ENCODE peak calls at places on chromosomes 7 and 10, in five cellular contexts. One of them, this sample, is unnamed.

GRCh38 chr7:17070117-17070750 is 188.5 kb upstream of the AGR3 start:
- DNase-seq in Panc1: no peak
- DNase-seq in heart left ventricle: no peak
- DNase-seq in HCT116: no peak
- DNase-seq in DND-41: no peak
- DNase-seq in this sample: peak; percentile 29

GRCh38 chr7:108329514-108329913 is 126.7 kb downstream of the NRCAM start:
- DNase-seq in DND-41: no peak
- DNase-seq in Panc1: no peak
- DNase-seq in HCT116: no peak
- DNase-seq in heart left ventricle: no peak
- DNase-seq in this sample: no peak

GRCh38 chr7:56105508-56105907 is 768 bp downstream of the CHCHD2 start:
- DNase-seq in HCT116: peak; percentile 39
- DNase-seq in Panc1: peak; percentile 46
- DNase-seq in DND-41: peak; percentile 30
- DNase-seq in heart left ventricle: no peak
- DNase-seq in this sample: no peak

GRCh38 chr10:118835682-118836326 is 81.0 kb upstream of the CACUL1 start:
- DNase-seq in heart left ventricle: no peak
- DNase-seq in DND-41: no peak
- DNase-seq in Panc1: no peak
- DNase-seq in HCT116: peak; percentile 92
- DNase-seq in this sample: no peak

GRCh38 chr7:46544396-46545008 is 623.4 kb upstream of the IGFBP3 start:
- DNase-seq in HCT116: peak; percentile 48
- DNase-seq in Panc1: peak; percentile 50
- DNase-seq in DND-41: no peak
- DNase-seq in heart left ventricle: no peak
- DNase-seq in this sample: no peak

GRCh38 chr10:46539596-46540411 is 16.7 kb downstream of the GPRIN2 start:
- DNase-seq in HCT116: no peak
- DNase-seq in DND-41: no peak
- DNase-seq in heart left ventricle: no peak
- DNase-seq in Panc1: no peak
- DNase-seq in this sample: no peak

GRCh38 chr7:99645590-99645989 is 28.8 kb downstream of the ZSCAN25 start:
- DNase-seq in HCT116: no peak
- DNase-seq in DND-41: no peak
- DNase-seq in heart left ventricle: no peak
- DNase-seq in Panc1: no peak
- DNase-seq in this sample: no peak

GRCh38 chr10:73768881-73769280 is 13.0 kb upstream of the CHCHD1 start:
- DNase-seq in HCT116: no peak
- DNase-seq in DND-41: no peak
- DNase-seq in Panc1: no peak
- DNase-seq in heart left ventricle: no peak
- DNase-seq in this sample: no peak

GRCh38 chr10:92571649-92572048 is 2.2 kb downstream of the IDE start:
- DNase-seq in HCT116: no peak
- DNase-seq in heart left ventricle: no peak
- DNase-seq in Panc1: no peak
- DNase-seq in DND-41: no peak
- DNase-seq in this sample: no peak

GRCh38 chr7:90563286-90563685 is 32.8 kb upstream of the CDK14 start:
- DNase-seq in HCT116: no peak
- DNase-seq in Panc1: no peak
- DNase-seq in heart left ventricle: no peak
- DNase-seq in DND-41: no peak
- DNase-seq in this sample: no peak

GRCh38 chr7:99601656-99602310 is 3.7 kb downstream of the TMEM225B start:
- DNase-seq in heart left ventricle: no peak
- DNase-seq in HCT116: no peak
- DNase-seq in Panc1: no peak
- DNase-seq in DND-41: no peak
- DNase-seq in this sample: no peak

GRCh38 chr10:49071221-49071761 is 44.0 kb downstream of the VSTM4 start:
- DNase-seq in HCT116: no peak
- DNase-seq in Panc1: no peak
- DNase-seq in heart left ventricle: no peak
- DNase-seq in DND-41: no peak
- DNase-seq in this sample: no peak

GRCh38 chr10:97180367-97180763 is 5.4 kb downstream of the SLIT1 start:
- DNase-seq in heart left ventricle: no peak
- DNase-seq in Panc1: no peak
- DNase-seq in DND-41: no peak
- DNase-seq in HCT116: no peak
- DNase-seq in this sample: no peak

GRCh38 chr10:97179311-97179710 is 6.4 kb downstream of the SLIT1 start:
- DNase-seq in Panc1: no peak
- DNase-seq in HCT116: no peak
- DNase-seq in heart left ventricle: no peak
- DNase-seq in DND-41: no peak
- DNase-seq in this sample: no peak

GRCh38 chr10:97182327-97182990 is 3.3 kb downstream of the SLIT1 start:
- DNase-seq in DND-41: no peak
- DNase-seq in Panc1: no peak
- DNase-seq in heart left ventricle: no peak
- DNase-seq in HCT116: no peak
- DNase-seq in this sample: no peak

GRCh38 chr10:97179731-97180366 is 5.9 kb downstream of the SLIT1 start:
- DNase-seq in heart left ventricle: no peak
- DNase-seq in DND-41: no peak
- DNase-seq in Panc1: no peak
- DNase-seq in HCT116: no peak
- DNase-seq in this sample: no peak

DNA sequence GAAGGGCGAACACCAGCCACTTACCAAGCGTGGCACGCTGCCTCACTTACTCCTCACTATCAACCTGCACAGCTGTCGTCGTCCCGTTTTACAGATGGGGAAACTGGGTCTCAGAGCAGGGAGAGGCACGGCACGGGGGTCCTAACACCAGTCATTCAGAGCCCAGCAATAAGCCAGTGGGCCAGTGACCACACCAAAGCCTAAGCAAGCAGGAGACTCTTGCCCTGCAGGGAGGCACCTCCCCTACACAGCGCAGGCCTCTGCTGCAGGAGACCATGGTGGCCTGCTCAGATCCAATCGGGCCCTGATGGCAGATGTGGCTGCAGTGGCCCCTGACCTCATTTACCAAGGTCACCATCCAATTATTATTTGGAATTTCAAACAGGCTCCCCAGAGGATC is 4.8 kb downstream of the SLIT1 start:
- DNase-seq in HCT116: no peak
- DNase-seq in Panc1: no peak
- DNase-seq in heart left ventricle: no peak
- DNase-seq in DND-41: no peak
- DNase-seq in this sample: no peak
- H3K4me3 ChIP-seq in HCT116: no peak overlapping the region
- H3K4me3 ChIP-seq in Panc1: no peak overlapping the region
- H3K4me3 ChIP-seq in heart left ventricle: no peak overlapping the region
- H3K4me3 ChIP-seq in DND-41: no peak overlapping the region
- H3K4me3 ChIP-seq in this sample: no peak overlapping the region

GRCh38 chr10:86371116-86371515 is 4.5 kb upstream of the GRID1 start:
- DNase-seq in Panc1: no peak
- DNase-seq in HCT116: no peak
- DNase-seq in heart left ventricle: peak; percentile 6
- DNase-seq in DND-41: no peak
- DNase-seq in this sample: no peak
- H3K27me3 ChIP-seq in Panc1: peaks cover 4% of the 10 kb centered on the region
- H3K27me3 ChIP-seq in HCT116: no peaks in the 10 kb centered on the region
- H3K27me3 ChIP-seq in heart left ventricle: peaks cover 60% of the 10 kb centered on the region
- H3K27me3 ChIP-seq in DND-41: peaks cover 6% of the 10 kb centered on the region
- H3K27me3 ChIP-seq in this sample: no peaks in the 10 kb centered on the region

DNA sequence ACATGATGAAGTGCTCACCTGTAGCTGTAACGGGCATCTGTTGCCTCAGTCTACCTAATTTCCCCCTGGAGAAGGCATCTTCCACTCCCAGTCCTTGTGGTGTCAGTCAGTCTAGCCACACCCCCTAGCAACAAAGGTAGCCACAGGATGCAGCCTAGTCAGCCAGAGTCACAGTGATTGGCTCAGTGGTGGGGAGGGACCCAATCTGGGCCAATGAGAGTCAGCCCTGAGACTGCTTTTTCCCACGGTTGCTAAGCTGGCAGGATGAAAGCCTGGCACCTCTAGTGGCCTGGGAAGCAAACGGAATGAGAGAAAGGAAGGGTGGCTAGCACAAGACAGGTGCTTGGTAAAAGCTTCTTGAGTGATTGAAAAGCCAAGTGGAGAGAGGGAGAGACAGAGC is 118.6 kb downstream of the SH3PXD2A start:
- DNase-seq in DND-41: peak; percentile 33
- DNase-seq in heart left ventricle: no peak
- DNase-seq in Panc1: no peak
- DNase-seq in HCT116: peak; percentile 77
- DNase-seq in this sample: no peak
- TF ChIP-seq CTCF in DND-41: no peak
- TF ChIP-seq CTCF in heart left ventricle: no peak
- TF ChIP-seq CTCF in Panc1: no peak
- TF ChIP-seq CTCF in HCT116: no peak
- TF ChIP-seq CTCF in this sample: no peak

DNA sequence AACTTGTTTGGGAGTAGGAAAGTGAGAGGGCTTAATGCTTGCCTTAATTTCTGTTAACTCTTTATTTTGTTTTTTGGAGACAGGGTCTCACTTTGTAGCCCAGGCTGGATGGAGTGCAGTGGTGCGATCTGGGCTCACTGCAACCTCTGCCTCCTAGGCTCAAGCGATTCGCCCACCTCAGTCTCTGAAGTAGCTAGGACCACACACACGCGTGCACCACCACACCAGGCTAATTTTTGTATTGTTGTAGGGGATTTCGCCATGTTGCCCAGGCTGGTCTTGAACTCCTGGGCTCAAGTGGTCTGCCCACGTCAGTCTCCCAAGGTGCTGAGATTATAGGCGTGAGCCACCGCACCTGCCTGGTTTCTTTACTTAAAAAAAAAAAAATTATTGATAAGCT is 1.9 kb downstream of the PPP2R2D start:
- DNase-seq in DND-41: no peak
- DNase-seq in HCT116: no peak
- DNase-seq in Panc1: no peak
- DNase-seq in heart left ventricle: no peak
- DNase-seq in this sample: no peak
- H3K4me3 ChIP-seq in DND-41: peak overlapping the region; percentile 94
- H3K4me3 ChIP-seq in HCT116: peak overlapping the region; percentile 65
- H3K4me3 ChIP-seq in Panc1: peak overlapping the region; percentile 0
- H3K4me3 ChIP-seq in heart left ventricle: no peak overlapping the region
- H3K4me3 ChIP-seq in this sample: no peak overlapping the region

GRCh38 chr10:117167346-117168134 is 29.5 kb upstream of the VAX1 start:
- DNase-seq in heart left ventricle: no peak
- DNase-seq in Panc1: no peak
- DNase-seq in DND-41: no peak
- DNase-seq in HCT116: no peak
- DNase-seq in this sample: no peak
- H3K27me3 ChIP-seq in heart left ventricle: peaks cover 100% of the 10 kb centered on the region
- H3K27me3 ChIP-seq in Panc1: peaks cover 36% of the 10 kb centered on the region
- H3K27me3 ChIP-seq in DND-41: no peaks in the 10 kb centered on the region
- H3K27me3 ChIP-seq in HCT116: peaks cover 13% of the 10 kb centered on the region
- H3K27me3 ChIP-seq in this sample: no peaks in the 10 kb centered on the region

DNA sequence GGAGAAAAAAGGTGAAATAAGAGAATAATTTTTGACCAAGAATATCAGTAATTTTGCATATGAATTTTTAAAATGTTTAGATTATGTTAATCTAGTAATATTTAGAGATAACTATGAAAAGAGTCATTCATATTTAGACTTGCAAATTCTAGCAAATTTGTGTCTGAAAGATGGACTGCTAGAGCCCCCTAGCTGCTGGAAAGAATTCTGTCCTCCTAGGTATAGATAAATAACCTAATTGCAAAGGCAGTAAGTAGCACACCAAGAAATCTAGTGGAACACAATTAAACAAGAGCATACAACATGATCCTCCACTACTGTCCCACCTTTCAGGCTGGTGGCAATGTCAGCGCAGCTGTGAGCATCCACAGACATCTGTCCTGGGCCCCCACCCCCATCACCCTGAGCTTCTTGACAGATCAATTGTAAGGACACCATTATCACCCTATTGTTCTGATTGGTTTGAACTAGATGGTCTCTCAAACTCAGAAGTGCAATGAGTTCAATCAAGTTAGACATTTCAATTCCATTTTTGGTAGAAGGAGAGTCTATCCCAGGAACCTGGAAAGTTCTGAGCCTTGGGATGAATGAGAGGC is 15.0 kb upstream of the GFRA1 start:
- DNase-seq in Panc1: peak; percentile 13
- DNase-seq in DND-41: peak; percentile 13
- DNase-seq in heart left ventricle: peak; percentile 25
- DNase-seq in HCT116: peak; percentile 37
- DNase-seq in this sample: peak; percentile 1
- TF ChIP-seq CTCF in Panc1: peak; percentile 84
- TF ChIP-seq CTCF in DND-41: peak; percentile 59
- TF ChIP-seq CTCF in heart left ventricle: peak; percentile 74
- TF ChIP-seq CTCF in HCT116: peak; percentile 69
- TF ChIP-seq CTCF in this sample: peak; percentile 49

DNA sequence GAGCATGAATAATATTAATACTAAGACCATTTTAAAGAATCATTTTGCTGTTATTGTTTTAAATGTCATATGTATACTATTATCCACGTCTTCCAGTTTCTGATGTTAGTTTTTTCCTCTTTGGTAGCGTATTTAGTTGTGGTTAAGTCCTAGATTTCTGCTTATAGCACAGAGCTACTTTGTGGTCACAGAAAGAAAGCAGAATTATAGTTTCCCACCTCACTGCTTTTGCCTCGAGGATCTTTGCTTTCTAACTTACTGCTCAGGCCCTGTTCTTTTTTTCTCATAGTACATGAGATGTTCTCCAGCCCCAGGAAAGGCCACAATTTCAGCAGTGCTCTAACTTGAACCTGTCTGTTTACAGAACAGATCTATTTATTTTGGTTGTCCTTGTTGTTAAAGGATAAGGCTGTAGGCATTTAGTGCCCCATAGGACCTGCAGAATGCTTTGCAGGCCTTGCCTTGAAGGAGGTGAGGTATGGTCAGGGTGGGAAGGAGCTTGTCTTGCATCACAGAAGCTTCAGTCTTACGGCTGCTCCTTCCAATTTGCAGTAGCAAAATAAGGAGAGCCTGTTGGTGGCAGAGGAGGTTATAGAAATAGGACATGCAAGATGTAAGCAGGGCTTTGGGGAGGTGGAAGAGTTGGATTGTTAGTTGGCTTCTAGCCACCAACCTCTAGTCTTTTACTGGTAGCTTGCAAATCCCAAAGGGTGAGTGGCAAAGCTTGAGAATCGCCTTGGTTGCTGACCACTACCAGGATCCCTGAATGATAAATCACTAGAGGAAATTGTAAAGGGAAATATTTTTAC is 129.1 kb downstream of the LRRC4 start:
- DNase-seq in Panc1: no peak
- DNase-seq in DND-41: no peak
- DNase-seq in heart left ventricle: no peak
- DNase-seq in HCT116: no peak
- DNase-seq in this sample: no peak
- H3K4me3 ChIP-seq in Panc1: no peak overlapping the region
- H3K4me3 ChIP-seq in DND-41: no peak overlapping the region
- H3K4me3 ChIP-seq in heart left ventricle: no peak overlapping the region
- H3K4me3 ChIP-seq in HCT116: no peak overlapping the region
- H3K4me3 ChIP-seq in this sample: no peak overlapping the region

This sample was measured in GM06990.